ENCODE peak calls at places on chromosomes 1 and 21, in six cellular contexts. M, N, R, Y, K and F are unnamed samples.
A peak's percentile ranks its signal among the peaks of the same experiment; 100 is the strongest.

GRCh38 chr1:44701141-44701573 is 26.6 kb downstream of the ARMH1 start:
- DNase-seq in M (no peak), N (no peak), R (no peak), Y (no peak), K (no peak), F (no peak)

GRCh38 chr1:17158961-17159360 is 39.7 kb upstream of the PADI2 start:
- DNase-seq in M (no peak), N (no peak), R (no peak), Y (no peak), K (no peak), F (no peak)

GRCh38 chr1:167715653-167716302 is 6.0 kb upstream of the MPZL1 start:
- DNase-seq in M (no peak), N (no peak), R (no peak), Y (peak; percentile 60), K (peak; percentile 56), F (no peak)

GRCh38 chr1:25695066-25695990 is 78.7 kb downstream of the MAN1C1 start:
- DNase-seq in M (no peak), N (no peak), R (peak; percentile 48), Y (no peak), K (no peak), F (no peak)

GRCh38 chr1:91731815-91732214 is 154.1 kb downstream of the TGFBR3 start:
- DNase-seq in M (peak; percentile 71), N (peak; percentile 16), R (no peak), Y (no peak), K (no peak), F (peak; percentile 57)

GRCh38 chr1:150895618-150896017 is 8.7 kb downstream of the CTXND2 start:
- DNase-seq in M (no peak), N (no peak), R (no peak), Y (no peak), K (no peak), F (no peak)

GRCh38 chr1:89539135-89539534 is 14.5 kb downstream of the LRRC8B start:
- DNase-seq in M (no peak), N (no peak), R (no peak), Y (no peak), K (no peak), F (no peak)

GRCh38 chr21:41429925-41430491 is 4.0 kb downstream of the MX1 start:
- DNase-seq in M (no peak), N (no peak), R (no peak), Y (no peak), K (no peak), F (no peak)

GRCh38 chr1:36411674-36412648 is 14.3 kb upstream of the LSM10 start:
- DNase-seq in M (peak; percentile 39), N (peak; percentile 25), R (no peak), Y (peak; percentile 23), K (no peak), F (peak; percentile 60)

GRCh38 chr1:22257286-22258275 is 114.7 kb upstream of the WNT4 start:
- DNase-seq in M (no peak), N (no peak), R (no peak), Y (no peak), K (no peak), F (no peak)

GRCh38 chr1:39847940-39848339 is 35.4 kb downstream of the TRIT1 start:
- DNase-seq in M (no peak), N (no peak), R (no peak), Y (peak; percentile 38), K (no peak), F (no peak)

GRCh38 chr1:181730606-181731005 is 247.3 kb downstream of the CACNA1E start:
- DNase-seq in M (no peak), N (no peak), R (no peak), Y (no peak), K (no peak), F (no peak)

GRCh38 chr21:44503901-44504399 is 36.0 kb downstream of the KRTAP10-1 start:
- DNase-seq in M (no peak), N (no peak), R (no peak), Y (no peak), K (no peak), F (no peak)

GRCh38 chr1:36137776-36138175 is 11.5 kb downstream of the TRAPPC3 start:
- DNase-seq in M (no peak), N (no peak), R (no peak), Y (peak; percentile 71), K (no peak), F (no peak)

GRCh38 chr1:61921435-61921834 is 179.2 kb downstream of the PATJ start:
- DNase-seq in M (no peak), N (no peak), R (no peak), Y (no peak), K (no peak), F (no peak)

GRCh38 chr1:228029281-228029680 is 22.5 kb downstream of the WNT3A start:
- DNase-seq in M (no peak), N (no peak), R (no peak), Y (no peak), K (no peak), F (no peak)

GRCh38 chr1:201463071-201463552 is 5.9 kb downstream of the PHLDA3 start:
- DNase-seq in M (no peak), N (no peak), R (peak; percentile 76), Y (no peak), K (peak; percentile 68), F (no peak)

GRCh38 chr1:118918940-118919259 is 69.2 kb downstream of the TBX15 start:
- DNase-seq in M (no peak), N (no peak), R (no peak), Y (no peak), K (no peak), F (no peak)

GRCh38 chr21:42234464-42235241 is 15.7 kb downstream of the ABCG1 start:
- DNase-seq in M (peak; percentile 73), N (peak; percentile 87), R (peak; percentile 50), Y (peak; percentile 74), K (peak; percentile 68), F (peak; percentile 80)

GRCh38 chr21:42037943-42038342 is 27.8 kb upstream of the ZBTB21 start:
- DNase-seq in M (no peak), N (no peak), R (no peak), Y (no peak), K (no peak), F (no peak)